ENCODE peak calls at places on chromosomes 6 and 20, in ten cellular contexts. One of them, this sample, is unnamed.
A peak's percentile ranks its signal among the peaks of the same experiment; 100 is the strongest.

GRCh38 chr20:39886650-39887190 is 802.3 kb downstream of the MAFB start:
- DNase-seq in A172: no peak
- DNase-seq in head of caudate nucleus: peak; percentile 19
- DNase-seq in HEK293T: no peak
- DNase-seq in amniotic stem cell: no peak
- DNase-seq in caudate nucleus: peak; percentile 2
- DNase-seq in HS-27A: no peak
- DNase-seq in H9: no peak
- DNase-seq in fibroblast of pulmonary artery: no peak
- DNase-seq in H7: no peak
- DNase-seq in this sample: peak; percentile 21

GRCh38 chr20:40494238-40494637 is 194.8 kb downstream of the MAFB start:
- DNase-seq in A172: no peak
- DNase-seq in head of caudate nucleus: peak; percentile 18
- DNase-seq in HEK293T: no peak
- DNase-seq in amniotic stem cell: no peak
- DNase-seq in caudate nucleus: peak; percentile 4
- DNase-seq in HS-27A: no peak
- DNase-seq in H9: no peak
- DNase-seq in fibroblast of pulmonary artery: no peak
- DNase-seq in H7: no peak
- DNase-seq in this sample: no peak

GRCh38 chr6:6497976-6498375 is 90.5 kb upstream of the LY86 start:
- DNase-seq in A172: no peak
- DNase-seq in head of caudate nucleus: no peak
- DNase-seq in HEK293T: no peak
- DNase-seq in amniotic stem cell: no peak
- DNase-seq in caudate nucleus: no peak
- DNase-seq in HS-27A: no peak
- DNase-seq in H9: no peak
- DNase-seq in fibroblast of pulmonary artery: no peak
- DNase-seq in H7: no peak
- DNase-seq in this sample: no peak

GRCh38 chr6:1608976-1609661 is 596 bp upstream of the FOXC1 start:
- DNase-seq in A172: no peak
- DNase-seq in head of caudate nucleus: no peak
- DNase-seq in HEK293T: no peak
- DNase-seq in amniotic stem cell: no peak
- DNase-seq in caudate nucleus: no peak
- DNase-seq in HS-27A: no peak
- DNase-seq in H9: no peak
- DNase-seq in fibroblast of pulmonary artery: no peak
- DNase-seq in H7: peak; percentile 80
- DNase-seq in this sample: peak; percentile 50

GRCh38 chr6:42241915-42242314 is 24.3 kb upstream of the MRPS10 start:
- DNase-seq in A172: no peak
- DNase-seq in head of caudate nucleus: no peak
- DNase-seq in HEK293T: no peak
- DNase-seq in amniotic stem cell: no peak
- DNase-seq in caudate nucleus: no peak
- DNase-seq in HS-27A: no peak
- DNase-seq in H9: peak; percentile 69
- DNase-seq in fibroblast of pulmonary artery: no peak
- DNase-seq in H7: no peak
- DNase-seq in this sample: no peak

GRCh38 chr6:84902354-84902928 is 138.0 kb upstream of the TBX18 start:
- DNase-seq in A172: no peak
- DNase-seq in head of caudate nucleus: no peak
- DNase-seq in HEK293T: no peak
- DNase-seq in amniotic stem cell: no peak
- DNase-seq in caudate nucleus: no peak
- DNase-seq in HS-27A: no peak
- DNase-seq in H9: no peak
- DNase-seq in fibroblast of pulmonary artery: no peak
- DNase-seq in H7: no peak
- DNase-seq in this sample: no peak

GRCh38 chr6:145137425-145137824 is 597.9 kb downstream of the EPM2A start:
- DNase-seq in A172: peak; percentile 13
- DNase-seq in head of caudate nucleus: no peak
- DNase-seq in HEK293T: no peak
- DNase-seq in amniotic stem cell: no peak
- DNase-seq in caudate nucleus: no peak
- DNase-seq in HS-27A: no peak
- DNase-seq in H9: no peak
- DNase-seq in fibroblast of pulmonary artery: peak; percentile 32
- DNase-seq in H7: no peak
- DNase-seq in this sample: peak; percentile 47

GRCh38 chr20:25315418-25316210 is 67.7 kb downstream of the PYGB start:
- DNase-seq in A172: peak; percentile 92
- DNase-seq in head of caudate nucleus: peak; percentile 11
- DNase-seq in HEK293T: no peak
- DNase-seq in amniotic stem cell: no peak
- DNase-seq in caudate nucleus: no peak
- DNase-seq in HS-27A: no peak
- DNase-seq in H9: no peak
- DNase-seq in fibroblast of pulmonary artery: peak; percentile 29
- DNase-seq in H7: peak; percentile 26
- DNase-seq in this sample: peak; percentile 63

GRCh38 chr6:161029195-161029809 is 37.7 kb downstream of the MAP3K4 start:
- DNase-seq in A172: peak; percentile 35
- DNase-seq in head of caudate nucleus: no peak
- DNase-seq in HEK293T: no peak
- DNase-seq in amniotic stem cell: no peak
- DNase-seq in caudate nucleus: no peak
- DNase-seq in HS-27A: peak; percentile 30
- DNase-seq in H9: no peak
- DNase-seq in fibroblast of pulmonary artery: peak; percentile 43
- DNase-seq in H7: no peak
- DNase-seq in this sample: peak; percentile 94

GRCh38 chr6:96898241-96898851 is 655 bp upstream of the NDUFAF4 start:
- DNase-seq in A172: peak; percentile 4
- DNase-seq in head of caudate nucleus: no peak
- DNase-seq in HEK293T: no peak
- DNase-seq in amniotic stem cell: no peak
- DNase-seq in caudate nucleus: no peak
- DNase-seq in HS-27A: no peak
- DNase-seq in H9: no peak
- DNase-seq in fibroblast of pulmonary artery: peak; percentile 36
- DNase-seq in H7: peak; percentile 7
- DNase-seq in this sample: peak; percentile 56

GRCh38 chr20:13302647-13303425 is 81.8 kb downstream of the ISM1 start:
- DNase-seq in A172: peak; percentile 6
- DNase-seq in head of caudate nucleus: no peak
- DNase-seq in HEK293T: peak; percentile 36
- DNase-seq in amniotic stem cell: no peak
- DNase-seq in caudate nucleus: no peak
- DNase-seq in HS-27A: peak; percentile 5
- DNase-seq in H9: peak; percentile 53
- DNase-seq in fibroblast of pulmonary artery: peak; percentile 34
- DNase-seq in H7: peak; percentile 70
- DNase-seq in this sample: peak; percentile 60

GRCh38 chr6:162230147-162230752 is 497.3 kb downstream of the PRKN start:
- DNase-seq in A172: no peak
- DNase-seq in head of caudate nucleus: no peak
- DNase-seq in HEK293T: no peak
- DNase-seq in amniotic stem cell: no peak
- DNase-seq in caudate nucleus: no peak
- DNase-seq in HS-27A: no peak
- DNase-seq in H9: no peak
- DNase-seq in fibroblast of pulmonary artery: no peak
- DNase-seq in H7: no peak
- DNase-seq in this sample: no peak

GRCh38 chr6:128574413-128574812 is 54.0 kb upstream of the PTPRK start:
- DNase-seq in A172: no peak
- DNase-seq in head of caudate nucleus: no peak
- DNase-seq in HEK293T: no peak
- DNase-seq in amniotic stem cell: no peak
- DNase-seq in caudate nucleus: no peak
- DNase-seq in HS-27A: no peak
- DNase-seq in H9: no peak
- DNase-seq in fibroblast of pulmonary artery: no peak
- DNase-seq in H7: no peak
- DNase-seq in this sample: no peak

GRCh38 chr6:37561361-37561760 is 61.7 kb upstream of the CCDC167 start:
- DNase-seq in A172: no peak
- DNase-seq in head of caudate nucleus: no peak
- DNase-seq in HEK293T: no peak
- DNase-seq in amniotic stem cell: no peak
- DNase-seq in caudate nucleus: no peak
- DNase-seq in HS-27A: no peak
- DNase-seq in H9: no peak
- DNase-seq in fibroblast of pulmonary artery: no peak
- DNase-seq in H7: no peak
- DNase-seq in this sample: no peak

GRCh38 chr6:123747515-123747914 is 56.1 kb upstream of the NKAIN2 start:
- DNase-seq in A172: no peak
- DNase-seq in head of caudate nucleus: no peak
- DNase-seq in HEK293T: no peak
- DNase-seq in amniotic stem cell: no peak
- DNase-seq in caudate nucleus: no peak
- DNase-seq in HS-27A: no peak
- DNase-seq in H9: no peak
- DNase-seq in fibroblast of pulmonary artery: no peak
- DNase-seq in H7: no peak
- DNase-seq in this sample: no peak

GRCh38 chr6:4487538-4487937 is 288.7 kb upstream of the CDYL start:
- DNase-seq in A172: peak; percentile 72
- DNase-seq in head of caudate nucleus: no peak
- DNase-seq in HEK293T: no peak
- DNase-seq in amniotic stem cell: no peak
- DNase-seq in caudate nucleus: no peak
- DNase-seq in HS-27A: no peak
- DNase-seq in H9: peak; percentile 69
- DNase-seq in fibroblast of pulmonary artery: no peak
- DNase-seq in H7: no peak
- DNase-seq in this sample: peak; percentile 27

GRCh38 chr6:169960531-169960890 is 209.1 kb downstream of the ERMARD start:
- DNase-seq in A172: no peak
- DNase-seq in head of caudate nucleus: no peak
- DNase-seq in HEK293T: no peak
- DNase-seq in amniotic stem cell: no peak
- DNase-seq in caudate nucleus: no peak
- DNase-seq in HS-27A: no peak
- DNase-seq in H9: no peak
- DNase-seq in fibroblast of pulmonary artery: no peak
- DNase-seq in H7: peak; percentile 40
- DNase-seq in this sample: no peak

GRCh38 chr6:106770663-106771062 is 141.3 kb downstream of the QRSL1 start:
- DNase-seq in A172: no peak
- DNase-seq in head of caudate nucleus: no peak
- DNase-seq in HEK293T: no peak
- DNase-seq in amniotic stem cell: no peak
- DNase-seq in caudate nucleus: no peak
- DNase-seq in HS-27A: no peak
- DNase-seq in H9: no peak
- DNase-seq in fibroblast of pulmonary artery: no peak
- DNase-seq in H7: no peak
- DNase-seq in this sample: no peak

GRCh38 chr6:78810146-78810545 is 57.2 kb upstream of the IRAK1BP1 start:
- DNase-seq in A172: peak; percentile 31
- DNase-seq in head of caudate nucleus: no peak
- DNase-seq in HEK293T: peak; percentile 34
- DNase-seq in amniotic stem cell: peak; percentile 29
- DNase-seq in caudate nucleus: no peak
- DNase-seq in HS-27A: no peak
- DNase-seq in H9: peak; percentile 55
- DNase-seq in fibroblast of pulmonary artery: peak; percentile 65
- DNase-seq in H7: peak; percentile 55
- DNase-seq in this sample: peak; percentile 75

GRCh38 chr6:52588710-52589091 is 11.8 kb upstream of the TRAM2 start:
- DNase-seq in A172: no peak
- DNase-seq in head of caudate nucleus: no peak
- DNase-seq in HEK293T: no peak
- DNase-seq in amniotic stem cell: no peak
- DNase-seq in caudate nucleus: no peak
- DNase-seq in HS-27A: no peak
- DNase-seq in H9: no peak
- DNase-seq in fibroblast of pulmonary artery: no peak
- DNase-seq in H7: no peak
- DNase-seq in this sample: no peak

GRCh38 chr6:23637296-23637695 is 488.7 kb upstream of the NRSN1 start:
- DNase-seq in A172: no peak
- DNase-seq in head of caudate nucleus: no peak
- DNase-seq in HEK293T: no peak
- DNase-seq in amniotic stem cell: no peak
- DNase-seq in caudate nucleus: no peak
- DNase-seq in HS-27A: no peak
- DNase-seq in H9: no peak
- DNase-seq in fibroblast of pulmonary artery: no peak
- DNase-seq in H7: no peak
- DNase-seq in this sample: peak; percentile 0

GRCh38 chr6:37142047-37142614 is 27.8 kb upstream of the PIM1 start:
- DNase-seq in A172: no peak
- DNase-seq in head of caudate nucleus: no peak
- DNase-seq in HEK293T: no peak
- DNase-seq in amniotic stem cell: no peak
- DNase-seq in caudate nucleus: no peak
- DNase-seq in HS-27A: no peak
- DNase-seq in H9: no peak
- DNase-seq in fibroblast of pulmonary artery: peak; percentile 30
- DNase-seq in H7: no peak
- DNase-seq in this sample: peak; percentile 33

GRCh38 chr20:8722277-8722928 is 346.5 kb upstream of the PLCB4 start:
- DNase-seq in A172: peak; percentile 67
- DNase-seq in head of caudate nucleus: peak; percentile 28
- DNase-seq in HEK293T: peak; percentile 59
- DNase-seq in amniotic stem cell: peak; percentile 25
- DNase-seq in caudate nucleus: peak; percentile 8
- DNase-seq in HS-27A: peak; percentile 55
- DNase-seq in H9: no peak
- DNase-seq in fibroblast of pulmonary artery: peak; percentile 87
- DNase-seq in H7: peak; percentile 10
- DNase-seq in this sample: peak; percentile 76

GRCh38 chr6:143232849-143233248 is 172.2 kb downstream of the AIG1 start:
- DNase-seq in A172: peak; percentile 29
- DNase-seq in head of caudate nucleus: no peak
- DNase-seq in HEK293T: peak; percentile 66
- DNase-seq in amniotic stem cell: no peak
- DNase-seq in caudate nucleus: no peak
- DNase-seq in HS-27A: no peak
- DNase-seq in H9: peak; percentile 62
- DNase-seq in fibroblast of pulmonary artery: peak; percentile 28
- DNase-seq in H7: peak; percentile 61
- DNase-seq in this sample: peak; percentile 52